ENCODE peak calls at places on chromosome 13, in five cellular contexts. N, J, G, Q and E are unnamed samples.

GRCh38 chr13:70723732-70724131 is 615.5 kb upstream of the KLHL1 start:
- DNase-seq in N (no peak), J (no peak), G (no peak), Q (no peak), E (no peak)

GRCh38 chr13:79621449-79621848 is 140.5 kb downstream of the NDFIP2 start:
- DNase-seq in N (no peak), J (no peak), G (no peak), Q (no peak), E (no peak)

GRCh38 chr13:99133848-99134247 is 66.8 kb upstream of the UBAC2 start:
- DNase-seq in N (no peak), J (no peak), G (no peak), Q (no peak), E (no peak)

GRCh38 chr13:96533408-96533807 is 443.5 kb downstream of the HS6ST3 start:
- DNase-seq in N (no peak), J (no peak), G (no peak), Q (no peak), E (no peak)

GRCh38 chr13:52459668-52460067 is 4.4 kb downstream of the CKAP2 start:
- DNase-seq in N (no peak), J (no peak), G (no peak), Q (peak), E (no peak)

GRCh38 chr13:86000546-86000945 is 201.3 kb upstream of the SLITRK6 start:
- DNase-seq in N (no peak), J (no peak), G (no peak), Q (no peak), E (no peak)

GRCh38 chr13:100671389-100672182 is 3.0 kb downstream of the TMTC4 start:
- DNase-seq in N (no peak), J (no peak), G (no peak), Q (no peak), E (no peak)

GRCh38 chr13:73549717-73550116 is 490.9 kb downstream of the KLF5 start:
- DNase-seq in N (no peak), J (no peak), G (no peak), Q (no peak), E (no peak)

GRCh38 chr13:113466321-113466836 is 13.1 kb upstream of the ADPRHL1 start:
- DNase-seq in N (no peak), J (no peak), G (no peak), Q (peak), E (no peak)

GRCh38 chr13:79392882-79393563 is 13.0 kb downstream of the RBM26 start:
- DNase-seq in N (no peak), J (no peak), G (no peak), Q (peak), E (no peak)

GRCh38 chr13:27450921-27451461 is 627 bp upstream of the MTIF3 start:
- DNase-seq in N (no peak), J (no peak), G (no peak), Q (peak), E (no peak)

GRCh38 chr13:33184131-33184485 is 101.4 kb downstream of the STARD13 start:
- DNase-seq in N (no peak), J (no peak), G (no peak), Q (no peak), E (no peak)

GRCh38 chr13:110447058-110447511 is 114.4 kb downstream of the RAB20 start:
- DNase-seq in N (no peak), J (no peak), G (no peak), Q (peak), E (no peak)

GRCh38 chr13:78194904-78195639 is 276.4 kb upstream of the EDNRB start:
- DNase-seq in N (no peak), J (no peak), G (no peak), Q (no peak), E (no peak)